ENCODE peak calls at places on chromosomes 4 and X, in five cellular contexts. One of them, this sample, is unnamed.

GRCh38 chrX:54950730-54951375 is 30.2 kb downstream of the TRO start:
- DNase-seq in GM19239: no peak
- DNase-seq in HEK293T: no peak
- DNase-seq in HT1080: no peak
- DNase-seq in fibroblast of pulmonary artery: no peak
- DNase-seq in this sample: no peak

GRCh38 chr4:68451246-68452211 is 4.3 kb downstream of the TMPRSS11E start:
- DNase-seq in GM19239: no peak
- DNase-seq in HEK293T: no peak
- DNase-seq in HT1080: peak
- DNase-seq in fibroblast of pulmonary artery: no peak
- DNase-seq in this sample: no peak

GRCh38 chr4:163731071-163731470 is 236.6 kb downstream of the TMA16 start:
- DNase-seq in GM19239: no peak
- DNase-seq in HEK293T: no peak
- DNase-seq in HT1080: no peak
- DNase-seq in fibroblast of pulmonary artery: no peak
- DNase-seq in this sample: no peak

GRCh38 chr4:112664611-112665010 is 27.7 kb downstream of the LARP7 start:
- DNase-seq in GM19239: no peak
- DNase-seq in HEK293T: no peak
- DNase-seq in HT1080: peak
- DNase-seq in fibroblast of pulmonary artery: no peak
- DNase-seq in this sample: no peak

GRCh38 chr4:69066945-69067344 is 29.3 kb upstream of the UGT2B7 start:
- DNase-seq in GM19239: no peak
- DNase-seq in HEK293T: no peak
- DNase-seq in HT1080: peak
- DNase-seq in fibroblast of pulmonary artery: peak
- DNase-seq in this sample: no peak

GRCh38 chr4:112348488-112349158 is 51.5 kb downstream of the ALPK1 start:
- DNase-seq in GM19239: no peak
- DNase-seq in HEK293T: peak
- DNase-seq in HT1080: peak
- DNase-seq in fibroblast of pulmonary artery: peak
- DNase-seq in this sample: no peak

GRCh38 chrX:41003501-41004286 is 81.6 kb upstream of the USP9X start:
- DNase-seq in GM19239: no peak
- DNase-seq in HEK293T: no peak
- DNase-seq in HT1080: no peak
- DNase-seq in fibroblast of pulmonary artery: no peak
- DNase-seq in this sample: no peak

GRCh38 chrX:8726031-8726652 is 5.8 kb downstream of the ANOS1 start:
- DNase-seq in GM19239: no peak
- DNase-seq in HEK293T: no peak
- DNase-seq in HT1080: no peak
- DNase-seq in fibroblast of pulmonary artery: no peak
- DNase-seq in this sample: no peak

GRCh38 chr4:7805533-7806079 is 134.1 kb downstream of the AFAP1 start:
- DNase-seq in GM19239: no peak
- DNase-seq in HEK293T: no peak
- DNase-seq in HT1080: peak
- DNase-seq in fibroblast of pulmonary artery: peak
- DNase-seq in this sample: no peak

GRCh38 chrX:138917781-138918180 is 206.3 kb upstream of the FGF13 start:
- DNase-seq in GM19239: no peak
- DNase-seq in HEK293T: no peak
- DNase-seq in HT1080: peak
- DNase-seq in fibroblast of pulmonary artery: peak
- DNase-seq in this sample: no peak

GRCh38 chr4:14169460-14169859 is 541.9 kb upstream of the BOD1L1 start:
- DNase-seq in GM19239: no peak
- DNase-seq in HEK293T: no peak
- DNase-seq in HT1080: peak
- DNase-seq in fibroblast of pulmonary artery: peak
- DNase-seq in this sample: no peak

GRCh38 chr4:55178226-55179005 is 53.0 kb upstream of the KDR start:
- DNase-seq in GM19239: no peak
- DNase-seq in HEK293T: no peak
- DNase-seq in HT1080: no peak
- DNase-seq in fibroblast of pulmonary artery: peak
- DNase-seq in this sample: no peak